ENCODE peak calls at places on chromosomes 2 and 18, in nine cellular contexts. W, Y, U, A, K, G, H, D and V are unnamed samples.

GRCh38 chr2:24489465-24489864 is 1.6 kb upstream of the NCOA1 start:
- DNase-seq in W (no peak), Y (no peak), U (no peak), A (no peak), K (no peak), G (no peak), H (no peak), D (no peak), V (no peak)

GRCh38 chr2:42842418-42842817 is 50.0 kb upstream of the HAAO start:
- DNase-seq in W (no peak), Y (no peak), U (no peak), A (peak), K (peak), G (no peak), H (no peak), D (no peak), V (no peak)

GRCh38 chr2:171225302-171225980 is 64.7 kb upstream of the TLK1 start:
- DNase-seq in W (peak), Y (no peak), U (no peak), A (no peak), K (peak), G (no peak), H (peak), D (peak), V (no peak)

GRCh38 chr2:129829577-129829976 is 149.9 kb upstream of the RAB6C start:
- DNase-seq in W (no peak), Y (no peak), U (no peak), A (no peak), K (no peak), G (no peak), H (no peak), D (no peak), V (no peak)

GRCh38 chr2:141142025-141142424 is 988.8 kb downstream of the LRP1B start:
- DNase-seq in W (no peak), Y (no peak), U (no peak), A (no peak), K (no peak), G (no peak), H (no peak), D (no peak), V (no peak)

GRCh38 chr18:61272793-61273192 is 60.4 kb upstream of the CDH20 start:
- DNase-seq in W (no peak), Y (no peak), U (no peak), A (no peak), K (no peak), G (no peak), H (no peak), D (no peak), V (no peak)

GRCh38 chr18:32919799-32920198 is 147.0 kb upstream of the KLHL14 start:
- DNase-seq in W (peak), Y (peak), U (no peak), A (no peak), K (peak), G (peak), H (no peak), D (no peak), V (no peak)

GRCh38 chr2:96143848-96144480 is 1.3 kb downstream of the DUSP2 start:
- DNase-seq in W (no peak), Y (peak), U (peak), A (peak), K (no peak), G (no peak), H (no peak), D (no peak), V (no peak)

GRCh38 chr2:99984781-99985525 is 157.4 kb downstream of the AFF3 start:
- DNase-seq in W (no peak), Y (no peak), U (no peak), A (no peak), K (peak), G (peak), H (no peak), D (peak), V (no peak)

GRCh38 chr2:12964904-12965539 is 248.3 kb downstream of the TRIB2 start:
- DNase-seq in W (no peak), Y (no peak), U (no peak), A (no peak), K (no peak), G (no peak), H (no peak), D (no peak), V (no peak)

GRCh38 chr2:59044733-59045132 is 803.6 kb upstream of the FANCL start:
- DNase-seq in W (no peak), Y (no peak), U (no peak), A (no peak), K (no peak), G (no peak), H (no peak), D (no peak), V (no peak)

GRCh38 chr2:99710720-99711612 is 221.1 kb upstream of the REV1 start:
- DNase-seq in W (no peak), Y (no peak), U (no peak), A (no peak), K (no peak), G (no peak), H (no peak), D (peak), V (no peak)